ENCODE peak calls at places on chromosomes 5 and 9, in ten cellular contexts. W, T, S, X, A, F, H, U, Z and O are unnamed samples.

GRCh38 chr9:4640027-4640426 is 22.1 kb upstream of the PLPP6 start:
- DNase-seq in T (no peak), H (no peak), Z (no peak), A (no peak), S (no peak), W (no peak), X (no peak), F (no peak), U (peak; percentile 21), O (peak; percentile 28)

GRCh38 chr5:133524597-133524996 is 87.7 kb downstream of the FSTL4 start:
- DNase-seq in X (no peak), U (no peak), T (no peak), S (no peak), H (no peak), Z (peak; percentile 72), F (no peak), A (no peak), W (no peak), O (no peak)

GRCh38 chr9:108047264-108047663 is 557.7 kb upstream of the KLF4 start:
- DNase-seq in H (peak; percentile 39), W (no peak), U (no peak), T (no peak), X (no peak), F (no peak), Z (no peak), A (no peak), S (no peak), O (no peak)

GRCh38 chr9:28318515-28318914 is 745.2 kb upstream of the C9orf72 start:
- DNase-seq in S (no peak), X (no peak), T (no peak), F (no peak), Z (no peak), W (no peak), H (no peak), A (no peak), U (no peak), O (no peak)

GRCh38 chr9:35864695-35865255 is 5.4 kb downstream of the OR13J1 start:
- DNase-seq in A (no peak), H (no peak), U (no peak), T (no peak), W (no peak), S (no peak), X (no peak), F (no peak), Z (peak; percentile 83), O (no peak)

GRCh38 chr9:5442400-5443011 is 4.8 kb upstream of the PLGRKT start:
- DNase-seq in W (peak; percentile 27), Z (no peak), T (no peak), S (no peak), H (peak; percentile 66), A (no peak), F (no peak), X (no peak), U (peak; percentile 78), O (peak; percentile 52)

GRCh38 chr9:126146254-126147145 is 180.1 kb upstream of the MVB12B start:
- DNase-seq in X (no peak), A (peak; percentile 6), F (peak; percentile 10), S (peak; percentile 15), Z (peak; percentile 85), H (no peak), T (peak; percentile 2), U (peak; percentile 38), W (no peak), O (peak; percentile 13)

GRCh38 chr5:157857821-157858526 is 971 bp downstream of the CLINT1 start:
- DNase-seq in W (no peak), H (peak; percentile 21), S (no peak), T (no peak), X (no peak), U (no peak), A (no peak), F (no peak), Z (peak; percentile 85), O (no peak)

GRCh38 chr5:127492854-127493738 is 24.3 kb upstream of the PRRC1 start:
- DNase-seq in U (peak; percentile 52), X (no peak), W (no peak), F (no peak), S (no peak), H (peak; percentile 36), A (no peak), Z (no peak), T (no peak), O (no peak)

GRCh38 chr5:127313847-127314473 is 23.4 kb downstream of the MEGF10 start:
- DNase-seq in S (peak; percentile 22), U (peak; percentile 50), X (peak; percentile 39), Z (no peak), H (peak; percentile 52), T (no peak), F (peak; percentile 48), A (peak; percentile 62), W (no peak), O (peak; percentile 80)

GRCh38 chr5:141875795-141876627 is 2.2 kb downstream of the PCDH1 start:
- DNase-seq in U (no peak), S (no peak), X (no peak), W (peak; percentile 46), A (no peak), T (no peak), Z (no peak), H (no peak), F (no peak), O (peak; percentile 42)

GRCh38 chr5:143977891-143978448 is 166.0 kb downstream of the HMHB1 start:
- DNase-seq in T (no peak), X (no peak), A (no peak), H (no peak), F (no peak), W (no peak), U (peak; percentile 30), Z (no peak), S (no peak), O (no peak)

GRCh38 chr5:179731791-179732411 is 721 bp upstream of the MAML1 start:
- DNase-seq in F (peak; percentile 23), A (peak; percentile 36), W (no peak), X (peak; percentile 48), S (peak; percentile 33), U (no peak), H (peak; percentile 89), T (peak; percentile 15), Z (no peak), O (peak; percentile 16)

GRCh38 chr5:179730852-179731251 is 1.8 kb upstream of the MAML1 start:
- DNase-seq in W (no peak), H (no peak), Z (no peak), F (no peak), U (no peak), S (no peak), T (no peak), A (no peak), X (no peak), O (no peak)

GRCh38 chr5:179732918-179733763 is 519 bp downstream of the MAML1 start:
- DNase-seq in T (peak; percentile 13), S (peak; percentile 25), U (peak; percentile 54), W (peak; percentile 46), H (peak; percentile 28), A (peak; percentile 32), X (peak; percentile 50), F (peak; percentile 24), Z (no peak), O (peak; percentile 58)

GRCh38 chr5:179733764-179734126 is 1.1 kb downstream of the MAML1 start:
- DNase-seq in Z (no peak), A (no peak), F (no peak), X (no peak), T (peak; percentile 3), U (no peak), W (no peak), S (no peak), H (no peak), O (no peak)

DNA sequence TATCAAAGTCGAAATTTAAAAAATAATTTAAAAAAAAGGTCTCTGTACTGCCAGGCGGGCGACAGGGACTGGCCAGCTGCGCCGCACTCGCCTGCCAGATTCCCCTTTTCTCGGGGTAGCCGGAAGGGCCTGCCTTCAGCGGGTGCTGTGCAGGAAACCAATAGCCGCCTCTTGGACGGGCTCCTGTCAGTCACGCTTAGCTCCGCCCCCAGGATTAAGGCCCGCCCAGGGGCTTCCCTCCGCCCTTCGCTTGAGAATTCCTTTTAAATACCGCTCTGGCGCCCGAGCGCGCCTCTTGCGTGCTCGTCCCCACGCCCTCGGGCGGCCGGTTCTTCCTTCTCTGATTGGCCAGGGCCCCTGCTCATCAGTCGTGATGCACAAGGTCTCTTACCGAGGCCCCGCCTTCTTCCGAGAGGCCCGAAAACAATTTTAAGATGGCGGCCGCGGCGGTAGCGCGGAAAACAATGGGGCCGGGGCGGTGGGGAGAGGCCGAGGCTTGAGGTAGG is at the start of gene MAML1:
- DNase-seq in W (peak; percentile 100), A (peak; percentile 99), T (peak; percentile 100), S (peak; percentile 100), Z (peak; percentile 100), X (peak; percentile 97), U (peak; percentile 100), H (peak; percentile 100), F (peak; percentile 100), O (peak; percentile 100)
- TF ChIP-seq POLR2A in W (peak; percentile 93), A (no peak), T (peak; percentile 45), S (no peak), Z (no peak), X (peak; percentile 70), U (peak; percentile 65), H (peak; percentile 84), F (no peak), O (peak; percentile 43)

GRCh38 chr5:14440598-14441401 is 140.8 kb upstream of the OTULINL start:
- DNase-seq in A (no peak), T (peak; percentile 64), H (peak; percentile 97), W (no peak), X (no peak), Z (no peak), F (no peak), S (peak; percentile 41), U (no peak), O (peak; percentile 81)
- TF ChIP-seq POLR2A in A (no peak), T (peak; percentile 37), H (peak; percentile 19), W (no peak), X (peak; percentile 3), Z (no peak), F (no peak), S (no peak), U (no peak), O (peak; percentile 53)

GRCh38 chr5:51968756-51969155 is 585.5 kb downstream of the ISL1 start:
- DNase-seq in Z (no peak), A (no peak), F (no peak), X (no peak), S (no peak), W (no peak), H (no peak), T (no peak), U (no peak), O (no peak)
- TF ChIP-seq POLR2A in Z (no peak), A (no peak), F (no peak), X (no peak), S (no peak), W (no peak), H (no peak), T (no peak), U (no peak), O (no peak)

DNA sequence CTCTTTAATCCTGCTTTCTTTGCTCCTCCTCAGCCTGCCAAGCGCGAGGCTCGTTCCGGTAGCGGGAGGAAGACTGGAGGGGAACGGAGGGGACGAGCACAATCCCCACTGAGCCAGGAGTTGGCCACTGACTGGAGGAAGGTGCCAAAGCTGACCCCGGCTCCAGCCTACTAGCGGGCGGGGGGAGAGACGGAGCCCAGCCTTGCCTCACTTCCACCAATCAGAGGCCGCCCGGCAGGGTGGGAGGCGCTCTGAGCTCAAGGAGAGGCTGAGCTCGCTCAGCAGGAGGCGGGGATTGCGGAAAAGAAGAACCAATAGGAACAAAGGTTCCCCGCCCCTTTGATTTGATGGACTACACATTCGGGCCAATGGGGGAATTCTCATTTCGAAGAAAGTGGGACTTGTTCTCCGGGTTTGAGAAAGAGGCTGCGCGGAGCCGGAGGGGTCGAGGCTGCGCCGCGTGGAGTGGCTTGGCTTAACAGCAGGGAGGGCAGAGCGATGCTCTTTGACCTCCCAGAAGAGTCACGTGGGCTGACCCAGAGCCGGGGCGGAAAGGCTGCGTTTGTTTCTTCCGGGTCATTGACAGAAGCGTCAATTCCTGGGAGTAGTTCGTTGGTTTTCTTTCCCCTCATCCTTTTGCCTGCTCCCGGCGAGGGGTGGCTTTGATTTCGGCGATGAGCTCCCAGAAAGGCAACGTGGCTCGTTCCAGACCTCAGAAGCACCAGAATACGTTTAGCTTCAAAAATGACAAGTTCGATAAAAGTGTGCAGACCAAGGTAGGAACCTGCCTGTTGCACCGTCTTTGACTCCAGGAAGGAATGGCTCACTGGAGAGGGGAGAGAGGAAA is at the start of the genes ABHD17B and C9orf85:
- DNase-seq in U (peak; percentile 99), S (peak; percentile 99), H (peak; percentile 99), T (peak; percentile 99), F (peak; percentile 99), Z (peak; percentile 100), X (peak; percentile 99), A (peak; percentile 98), W (peak; percentile 99), O (peak; percentile 100)
- TF ChIP-seq POLR2A in U (peak; percentile 100), S (peak; percentile 80), H (peak; percentile 97), T (peak; percentile 93), F (no peak), Z (peak; percentile 89), X (peak; percentile 100), A (peak; percentile 97), W (peak; percentile 98), O (peak; percentile 98)